ENCODE peak calls at places on chromosomes 4 and X, in seven cellular contexts. One of them, this sample, is unnamed. For H3K27me3, the result is how much of the 10 kb centered on the place peaks cover.

GRCh38 chr4:153729901-153730300 is 29.9 kb downstream of the RNF175 start:
- DNase-seq in H1: no peak
- DNase-seq in IMR-90: no peak
- DNase-seq in mesenchymal stem cell: no peak
- DNase-seq in trophoblast cell: no peak
- DNase-seq in mesendoderm: peak
- DNase-seq in H9: no peak
- DNase-seq in this sample: no peak

GRCh38 chrX:44012484-44013096 is 39.4 kb upstream of the NDP start:
- DNase-seq in IMR-90: peak
- DNase-seq in trophoblast cell: peak
- DNase-seq in mesendoderm: no peak
- DNase-seq in mesenchymal stem cell: peak
- DNase-seq in H9: no peak
- DNase-seq in H1: no peak
- DNase-seq in this sample: no peak

GRCh38 chr4:10078481-10079233 is 37.9 kb downstream of the WDR1 start:
- DNase-seq in IMR-90: no peak
- DNase-seq in H9: no peak
- DNase-seq in mesendoderm: no peak
- DNase-seq in trophoblast cell: no peak
- DNase-seq in H1: no peak
- DNase-seq in mesenchymal stem cell: no peak
- DNase-seq in this sample: no peak

GRCh38 chr4:95627004-95627403 is 78.2 kb upstream of the UNC5C start:
- DNase-seq in trophoblast cell: no peak
- DNase-seq in IMR-90: no peak
- DNase-seq in H9: no peak
- DNase-seq in H1: no peak
- DNase-seq in mesendoderm: no peak
- DNase-seq in mesenchymal stem cell: no peak
- DNase-seq in this sample: no peak

GRCh38 chrX:132561483-132561882 is 72.6 kb upstream of the MBNL3 start:
- DNase-seq in trophoblast cell: no peak
- DNase-seq in mesenchymal stem cell: no peak
- DNase-seq in H1: no peak
- DNase-seq in IMR-90: no peak
- DNase-seq in mesendoderm: no peak
- DNase-seq in H9: no peak
- DNase-seq in this sample: no peak

GRCh38 chrX:135707880-135708279 is 5.6 kb upstream of the CT45A1 start:
- DNase-seq in IMR-90: no peak
- DNase-seq in trophoblast cell: peak
- DNase-seq in mesenchymal stem cell: no peak
- DNase-seq in mesendoderm: peak
- DNase-seq in H1: peak
- DNase-seq in H9: peak
- DNase-seq in this sample: no peak

GRCh38 chr4:82677327-82677726 is 115.5 kb upstream of the TMEM150C start:
- DNase-seq in mesenchymal stem cell: no peak
- DNase-seq in IMR-90: no peak
- DNase-seq in trophoblast cell: peak
- DNase-seq in H1: no peak
- DNase-seq in mesendoderm: no peak
- DNase-seq in H9: no peak
- DNase-seq in this sample: no peak

GRCh38 chr4:54566608-54567007 is 91.1 kb upstream of the KIT start:
- DNase-seq in IMR-90: no peak
- DNase-seq in mesenchymal stem cell: no peak
- DNase-seq in H9: no peak
- DNase-seq in trophoblast cell: no peak
- DNase-seq in mesendoderm: peak
- DNase-seq in H1: no peak
- DNase-seq in this sample: no peak

GRCh38 chrX:150506020-150506419 is 62.4 kb upstream of the MTM1 start:
- DNase-seq in H1: no peak
- DNase-seq in IMR-90: no peak
- DNase-seq in trophoblast cell: no peak
- DNase-seq in mesenchymal stem cell: no peak
- DNase-seq in mesendoderm: no peak
- DNase-seq in H9: no peak
- DNase-seq in this sample: no peak

GRCh38 chr4:68872442-68873217 is 56.8 kb downstream of the UGT2B10 start:
- DNase-seq in H1: no peak
- DNase-seq in trophoblast cell: no peak
- DNase-seq in H9: no peak
- DNase-seq in mesenchymal stem cell: no peak
- DNase-seq in mesendoderm: no peak
- DNase-seq in IMR-90: no peak
- DNase-seq in this sample: no peak

GRCh38 chrX:19443886-19444530 is 71.3 kb downstream of the MAP3K15 start:
- DNase-seq in IMR-90: no peak
- DNase-seq in trophoblast cell: peak
- DNase-seq in H9: no peak
- DNase-seq in mesendoderm: peak
- DNase-seq in H1: no peak
- DNase-seq in mesenchymal stem cell: no peak
- DNase-seq in this sample: no peak

GRCh38 chrX:112840382-112841113 is at the start of gene AMOT:
- DNase-seq in mesendoderm: peak
- DNase-seq in IMR-90: peak
- DNase-seq in H9: peak
- DNase-seq in H1: peak
- DNase-seq in mesenchymal stem cell: peak
- DNase-seq in trophoblast cell: peak
- DNase-seq in this sample: peak

GRCh38 chrX:100591256-100592051 is 6.7 kb downstream of the TNMD start:
- DNase-seq in IMR-90: no peak
- DNase-seq in H1: no peak
- DNase-seq in trophoblast cell: peak
- DNase-seq in mesenchymal stem cell: no peak
- DNase-seq in H9: no peak
- DNase-seq in mesendoderm: peak
- DNase-seq in this sample: no peak

GRCh38 chrX:39115166-39115565 is 313.9 kb downstream of the MID1IP1 start:
- DNase-seq in trophoblast cell: no peak
- DNase-seq in IMR-90: no peak
- DNase-seq in mesendoderm: no peak
- DNase-seq in H9: no peak
- DNase-seq in mesenchymal stem cell: no peak
- DNase-seq in H1: no peak
- DNase-seq in this sample: no peak

GRCh38 chr4:9947168-9948062 is 73.9 kb downstream of the SLC2A9 start:
- DNase-seq in mesendoderm: no peak
- DNase-seq in IMR-90: no peak
- DNase-seq in trophoblast cell: no peak
- DNase-seq in H1: no peak
- DNase-seq in mesenchymal stem cell: no peak
- DNase-seq in H9: no peak
- DNase-seq in this sample: no peak

GRCh38 chr4:183444953-183445543 is 612 bp downstream of the CDKN2AIP start:
- DNase-seq in mesenchymal stem cell: no peak
- DNase-seq in H9: no peak
- DNase-seq in H1: no peak
- DNase-seq in trophoblast cell: peak
- DNase-seq in mesendoderm: peak
- DNase-seq in IMR-90: no peak
- DNase-seq in this sample: no peak

GRCh38 chr4:147078875-147079658 is 133.4 kb upstream of the TTC29 start:
- DNase-seq in trophoblast cell: peak
- DNase-seq in H1: no peak
- DNase-seq in IMR-90: no peak
- DNase-seq in mesendoderm: no peak
- DNase-seq in mesenchymal stem cell: no peak
- DNase-seq in H9: no peak
- DNase-seq in this sample: no peak

GRCh38 chr4:52173470-52174055 is 122.5 kb downstream of the SPATA18 start:
- DNase-seq in mesenchymal stem cell: no peak
- DNase-seq in H1: no peak
- DNase-seq in trophoblast cell: no peak
- DNase-seq in H9: no peak
- DNase-seq in mesendoderm: no peak
- DNase-seq in IMR-90: no peak
- DNase-seq in this sample: no peak

GRCh38 chr4:54902976-54903375 is 222.4 kb downstream of the KDR start:
- DNase-seq in trophoblast cell: peak
- DNase-seq in H1: no peak
- DNase-seq in H9: no peak
- DNase-seq in mesenchymal stem cell: no peak
- DNase-seq in IMR-90: no peak
- DNase-seq in mesendoderm: no peak
- DNase-seq in this sample: no peak

GRCh38 chr4:176187610-176188009 is 7.8 kb downstream of the SPATA4 start:
- DNase-seq in mesendoderm: no peak
- DNase-seq in mesenchymal stem cell: peak
- DNase-seq in H1: no peak
- DNase-seq in IMR-90: peak
- DNase-seq in trophoblast cell: peak
- DNase-seq in H9: no peak
- DNase-seq in this sample: no peak

GRCh38 chr4:43882470-43882869 is 566.1 kb downstream of the KCTD8 start:
- DNase-seq in H9: no peak
- DNase-seq in mesenchymal stem cell: no peak
- DNase-seq in H1: no peak
- DNase-seq in trophoblast cell: no peak
- DNase-seq in IMR-90: no peak
- DNase-seq in mesendoderm: no peak
- DNase-seq in this sample: no peak

GRCh38 chr4:74374128-74374527 is 9.2 kb downstream of the EREG start:
- DNase-seq in H9: no peak
- DNase-seq in IMR-90: no peak
- DNase-seq in H1: no peak
- DNase-seq in mesenchymal stem cell: no peak
- DNase-seq in trophoblast cell: no peak
- DNase-seq in mesendoderm: no peak
- DNase-seq in this sample: no peak
- H3K18ac ChIP-seq in H9: no peak
- H3K18ac ChIP-seq in IMR-90: peak
- H3K18ac ChIP-seq in H1: no peak
- H3K18ac ChIP-seq in mesenchymal stem cell: no peak
- H3K18ac ChIP-seq in trophoblast cell: no peak
- H3K18ac ChIP-seq in mesendoderm: no peak
- H3K18ac ChIP-seq in this sample: no peak

GRCh38 chr4:1405636-1406415 is 416 bp downstream of the NKX1-1 start:
- DNase-seq in mesenchymal stem cell: no peak
- DNase-seq in H1: no peak
- DNase-seq in H9: peak
- DNase-seq in IMR-90: no peak
- DNase-seq in trophoblast cell: no peak
- DNase-seq in mesendoderm: no peak
- DNase-seq in this sample: no peak

GRCh38 chr4:1408418-1408817 is 2.2 kb upstream of the NKX1-1 start:
- DNase-seq in mesendoderm: no peak
- DNase-seq in IMR-90: no peak
- DNase-seq in H9: peak
- DNase-seq in mesenchymal stem cell: no peak
- DNase-seq in H1: no peak
- DNase-seq in trophoblast cell: no peak
- DNase-seq in this sample: no peak

GRCh38 chr4:1406416-1406945 is at the start of gene NKX1-1:
- DNase-seq in mesenchymal stem cell: no peak
- DNase-seq in H1: no peak
- DNase-seq in IMR-90: no peak
- DNase-seq in mesendoderm: no peak
- DNase-seq in H9: peak
- DNase-seq in trophoblast cell: no peak
- DNase-seq in this sample: no peak

GRCh38 chr4:1407657-1408333 is 1.6 kb upstream of the NKX1-1 start:
- DNase-seq in mesendoderm: no peak
- DNase-seq in trophoblast cell: no peak
- DNase-seq in H9: peak
- DNase-seq in IMR-90: no peak
- DNase-seq in H1: no peak
- DNase-seq in mesenchymal stem cell: no peak
- DNase-seq in this sample: no peak

GRCh38 chr4:1406946-1407656 is 859 bp upstream of the NKX1-1 start:
- DNase-seq in H9: peak
- DNase-seq in trophoblast cell: no peak
- DNase-seq in H1: no peak
- DNase-seq in mesenchymal stem cell: no peak
- DNase-seq in IMR-90: no peak
- DNase-seq in mesendoderm: no peak
- DNase-seq in this sample: no peak
- H2AK5ac ChIP-seq in H9: no peak
- H2AK5ac ChIP-seq in trophoblast cell: no peak
- H2AK5ac ChIP-seq in H1: no peak
- H2AK5ac ChIP-seq in mesenchymal stem cell: no peak
- H2AK5ac ChIP-seq in IMR-90: no peak
- H2AK5ac ChIP-seq in mesendoderm: no peak
- H2AK5ac ChIP-seq in this sample: no peak

DNA sequence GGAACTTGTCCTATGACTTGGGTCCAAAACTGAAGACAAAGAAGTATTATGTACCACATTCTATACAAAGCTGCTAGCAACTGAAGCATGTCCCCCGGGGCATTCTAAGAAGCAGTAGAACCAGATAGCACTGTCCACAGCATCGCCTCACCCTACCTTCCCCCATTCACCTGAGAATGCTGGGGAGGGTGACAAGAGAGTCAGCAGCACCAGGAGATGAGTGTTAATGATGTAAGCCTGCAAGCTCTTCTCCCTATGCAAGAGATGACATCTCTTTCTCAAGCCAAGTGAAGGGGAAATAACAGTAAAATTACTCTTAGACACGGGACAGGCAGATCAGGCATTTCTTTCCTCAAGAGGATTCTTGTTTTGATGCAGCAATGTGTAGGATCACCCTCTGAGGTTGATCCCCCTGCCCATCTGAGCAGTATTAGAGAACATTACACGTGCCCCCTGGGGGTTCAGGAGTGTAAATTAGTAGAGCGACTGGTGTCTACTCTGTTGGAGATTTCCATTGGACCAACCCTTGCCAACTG is 13.9 kb upstream of the TLR1 start:
- DNase-seq in H1: no peak
- DNase-seq in mesenchymal stem cell: no peak
- DNase-seq in mesendoderm: no peak
- DNase-seq in trophoblast cell: peak
- DNase-seq in H9: no peak
- DNase-seq in IMR-90: no peak
- DNase-seq in this sample: no peak
- H3K27me3 ChIP-seq in H1: under half
- H3K27me3 ChIP-seq in mesenchymal stem cell: under half
- H3K27me3 ChIP-seq in mesendoderm: under half
- H3K27me3 ChIP-seq in trophoblast cell: under half
- H3K27me3 ChIP-seq in H9: under half
- H3K27me3 ChIP-seq in IMR-90: under half
- H3K27me3 ChIP-seq in this sample: under half

DNA sequence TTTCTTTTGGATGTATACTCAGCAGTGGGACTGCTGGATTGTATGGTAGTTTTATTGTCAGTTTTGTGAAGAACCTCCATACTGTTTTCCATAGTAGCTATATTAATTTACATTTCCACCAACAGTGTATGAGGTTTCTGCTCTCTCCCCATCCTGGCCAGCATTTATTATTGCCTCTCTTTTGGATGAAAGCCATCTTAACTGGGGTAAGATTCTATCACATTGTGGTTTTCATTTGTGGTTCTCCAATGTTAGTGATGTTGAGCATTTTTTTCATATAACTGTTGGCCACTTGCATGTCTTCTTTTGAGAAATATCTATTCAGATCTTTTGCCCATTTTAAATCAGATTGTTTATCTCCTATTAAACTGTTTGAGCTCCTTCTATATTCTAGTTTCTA is 27.6 kb downstream of the QRFPR start:
- DNase-seq in mesendoderm: no peak
- DNase-seq in trophoblast cell: no peak
- DNase-seq in H1: no peak
- DNase-seq in H9: no peak
- DNase-seq in mesenchymal stem cell: no peak
- DNase-seq in IMR-90: no peak
- DNase-seq in this sample: no peak
- H3K18ac ChIP-seq in mesendoderm: no peak
- H3K18ac ChIP-seq in trophoblast cell: no peak
- H3K18ac ChIP-seq in H1: no peak
- H3K18ac ChIP-seq in H9: no peak
- H3K18ac ChIP-seq in mesenchymal stem cell: no peak
- H3K18ac ChIP-seq in IMR-90: no peak
- H3K18ac ChIP-seq in this sample: no peak

This sample was measured in neuronal stem cell.